ENCODE peak calls at places on chromosomes 12 and 14, in ten cellular contexts. One of them, this sample, is unnamed.

GRCh38 chr12:121795029-121795977 is 1.8 kb upstream of the RHOF start:
- DNase-seq in stimulated activated CD8-positive, alpha-beta memory T cell treated with anti-CD3 and anti-CD28 coated beads, Interleukin-4, amount 100 ng/mL, for 1 hour: peak
- DNase-seq in effector memory CD8-positive, alpha-beta T cell: peak
- DNase-seq in coronary artery: no peak
- DNase-seq in left cardiac atrium: peak
- DNase-seq in ELR: peak
- DNase-seq in Karpas-422: peak
- DNase-seq in hepatic stellate cell: peak
- DNase-seq in GF-D8: peak
- DNase-seq in stromal cell of bone marrow: no peak
- DNase-seq in this sample: peak

GRCh38 chr12:92928431-92928961 is 599 bp downstream of the EEA1 start:
- DNase-seq in stimulated activated CD8-positive, alpha-beta memory T cell treated with anti-CD3 and anti-CD28 coated beads, Interleukin-4, amount 100 ng/mL, for 1 hour: peak
- DNase-seq in effector memory CD8-positive, alpha-beta T cell: peak
- DNase-seq in coronary artery: peak
- DNase-seq in left cardiac atrium: peak
- DNase-seq in ELR: peak
- DNase-seq in Karpas-422: peak
- DNase-seq in hepatic stellate cell: peak
- DNase-seq in GF-D8: no peak
- DNase-seq in stromal cell of bone marrow: no peak
- DNase-seq in this sample: peak

GRCh38 chr12:51323966-51324895 is at the start of gene BIN2:
- DNase-seq in stimulated activated CD8-positive, alpha-beta memory T cell treated with anti-CD3 and anti-CD28 coated beads, Interleukin-4, amount 100 ng/mL, for 1 hour: peak
- DNase-seq in effector memory CD8-positive, alpha-beta T cell: peak
- DNase-seq in coronary artery: no peak
- DNase-seq in left cardiac atrium: peak
- DNase-seq in ELR: no peak
- DNase-seq in Karpas-422: peak
- DNase-seq in hepatic stellate cell: no peak
- DNase-seq in GF-D8: peak
- DNase-seq in stromal cell of bone marrow: no peak
- DNase-seq in this sample: peak

GRCh38 chr12:32039341-32039740 is 67.3 kb upstream of the BICD1 start:
- DNase-seq in stimulated activated CD8-positive, alpha-beta memory T cell treated with anti-CD3 and anti-CD28 coated beads, Interleukin-4, amount 100 ng/mL, for 1 hour: no peak
- DNase-seq in effector memory CD8-positive, alpha-beta T cell: no peak
- DNase-seq in coronary artery: no peak
- DNase-seq in left cardiac atrium: no peak
- DNase-seq in ELR: no peak
- DNase-seq in Karpas-422: no peak
- DNase-seq in hepatic stellate cell: no peak
- DNase-seq in GF-D8: no peak
- DNase-seq in stromal cell of bone marrow: no peak
- DNase-seq in this sample: no peak

GRCh38 chr12:64670856-64671639 is 60.8 kb downstream of the RASSF3 start:
- DNase-seq in stimulated activated CD8-positive, alpha-beta memory T cell treated with anti-CD3 and anti-CD28 coated beads, Interleukin-4, amount 100 ng/mL, for 1 hour: no peak
- DNase-seq in effector memory CD8-positive, alpha-beta T cell: no peak
- DNase-seq in coronary artery: no peak
- DNase-seq in left cardiac atrium: no peak
- DNase-seq in ELR: peak
- DNase-seq in Karpas-422: no peak
- DNase-seq in hepatic stellate cell: no peak
- DNase-seq in GF-D8: peak
- DNase-seq in stromal cell of bone marrow: no peak
- DNase-seq in this sample: peak

GRCh38 chr12:46635818-46636217 is 190.0 kb downstream of the SLC38A4 start:
- DNase-seq in stimulated activated CD8-positive, alpha-beta memory T cell treated with anti-CD3 and anti-CD28 coated beads, Interleukin-4, amount 100 ng/mL, for 1 hour: no peak
- DNase-seq in effector memory CD8-positive, alpha-beta T cell: no peak
- DNase-seq in coronary artery: no peak
- DNase-seq in left cardiac atrium: no peak
- DNase-seq in ELR: no peak
- DNase-seq in Karpas-422: no peak
- DNase-seq in hepatic stellate cell: no peak
- DNase-seq in GF-D8: no peak
- DNase-seq in stromal cell of bone marrow: no peak
- DNase-seq in this sample: no peak

GRCh38 chr12:27733052-27733656 is 22.5 kb downstream of the MRPS35 start:
- DNase-seq in stimulated activated CD8-positive, alpha-beta memory T cell treated with anti-CD3 and anti-CD28 coated beads, Interleukin-4, amount 100 ng/mL, for 1 hour: peak
- DNase-seq in effector memory CD8-positive, alpha-beta T cell: peak
- DNase-seq in coronary artery: no peak
- DNase-seq in left cardiac atrium: no peak
- DNase-seq in ELR: peak
- DNase-seq in Karpas-422: peak
- DNase-seq in hepatic stellate cell: peak
- DNase-seq in GF-D8: no peak
- DNase-seq in stromal cell of bone marrow: peak
- DNase-seq in this sample: peak

GRCh38 chr14:75886661-75887348 is 95.0 kb downstream of the TGFB3 start:
- DNase-seq in stimulated activated CD8-positive, alpha-beta memory T cell treated with anti-CD3 and anti-CD28 coated beads, Interleukin-4, amount 100 ng/mL, for 1 hour: no peak
- DNase-seq in effector memory CD8-positive, alpha-beta T cell: no peak
- DNase-seq in coronary artery: no peak
- DNase-seq in left cardiac atrium: no peak
- DNase-seq in ELR: no peak
- DNase-seq in Karpas-422: no peak
- DNase-seq in hepatic stellate cell: no peak
- DNase-seq in GF-D8: no peak
- DNase-seq in stromal cell of bone marrow: no peak
- DNase-seq in this sample: no peak

GRCh38 chr12:109502332-109502731 is 24.9 kb downstream of the UBE3B start:
- DNase-seq in stimulated activated CD8-positive, alpha-beta memory T cell treated with anti-CD3 and anti-CD28 coated beads, Interleukin-4, amount 100 ng/mL, for 1 hour: no peak
- DNase-seq in effector memory CD8-positive, alpha-beta T cell: no peak
- DNase-seq in coronary artery: no peak
- DNase-seq in left cardiac atrium: no peak
- DNase-seq in ELR: no peak
- DNase-seq in Karpas-422: no peak
- DNase-seq in hepatic stellate cell: no peak
- DNase-seq in GF-D8: no peak
- DNase-seq in stromal cell of bone marrow: no peak
- DNase-seq in this sample: no peak

GRCh38 chr12:6821271-6821673 is 349 bp upstream of the GPR162 start:
- DNase-seq in stimulated activated CD8-positive, alpha-beta memory T cell treated with anti-CD3 and anti-CD28 coated beads, Interleukin-4, amount 100 ng/mL, for 1 hour: no peak
- DNase-seq in effector memory CD8-positive, alpha-beta T cell: no peak
- DNase-seq in coronary artery: no peak
- DNase-seq in left cardiac atrium: peak
- DNase-seq in ELR: peak
- DNase-seq in Karpas-422: no peak
- DNase-seq in hepatic stellate cell: peak
- DNase-seq in GF-D8: peak
- DNase-seq in stromal cell of bone marrow: peak
- DNase-seq in this sample: no peak

GRCh38 chr14:53109028-53109687 is 44.0 kb downstream of the DDHD1 start:
- DNase-seq in stimulated activated CD8-positive, alpha-beta memory T cell treated with anti-CD3 and anti-CD28 coated beads, Interleukin-4, amount 100 ng/mL, for 1 hour: peak
- DNase-seq in effector memory CD8-positive, alpha-beta T cell: peak
- DNase-seq in coronary artery: no peak
- DNase-seq in left cardiac atrium: no peak
- DNase-seq in ELR: no peak
- DNase-seq in Karpas-422: peak
- DNase-seq in hepatic stellate cell: peak
- DNase-seq in GF-D8: peak
- DNase-seq in stromal cell of bone marrow: peak
- DNase-seq in this sample: peak

GRCh38 chr14:94364037-94364436 is 24.4 kb downstream of the SERPINA1 start:
- DNase-seq in stimulated activated CD8-positive, alpha-beta memory T cell treated with anti-CD3 and anti-CD28 coated beads, Interleukin-4, amount 100 ng/mL, for 1 hour: no peak
- DNase-seq in effector memory CD8-positive, alpha-beta T cell: no peak
- DNase-seq in coronary artery: peak
- DNase-seq in left cardiac atrium: no peak
- DNase-seq in ELR: no peak
- DNase-seq in Karpas-422: no peak
- DNase-seq in hepatic stellate cell: no peak
- DNase-seq in GF-D8: no peak
- DNase-seq in stromal cell of bone marrow: no peak
- DNase-seq in this sample: no peak

GRCh38 chr12:45469902-45470301 is 254.0 kb downstream of the ANO6 start:
- DNase-seq in stimulated activated CD8-positive, alpha-beta memory T cell treated with anti-CD3 and anti-CD28 coated beads, Interleukin-4, amount 100 ng/mL, for 1 hour: no peak
- DNase-seq in effector memory CD8-positive, alpha-beta T cell: peak
- DNase-seq in coronary artery: no peak
- DNase-seq in left cardiac atrium: no peak
- DNase-seq in ELR: no peak
- DNase-seq in Karpas-422: no peak
- DNase-seq in hepatic stellate cell: no peak
- DNase-seq in GF-D8: no peak
- DNase-seq in stromal cell of bone marrow: no peak
- DNase-seq in this sample: no peak

GRCh38 chr14:25411933-25412757 is 362.2 kb upstream of the STXBP6 start:
- DNase-seq in stimulated activated CD8-positive, alpha-beta memory T cell treated with anti-CD3 and anti-CD28 coated beads, Interleukin-4, amount 100 ng/mL, for 1 hour: no peak
- DNase-seq in effector memory CD8-positive, alpha-beta T cell: no peak
- DNase-seq in coronary artery: no peak
- DNase-seq in left cardiac atrium: no peak
- DNase-seq in ELR: peak
- DNase-seq in Karpas-422: peak
- DNase-seq in hepatic stellate cell: no peak
- DNase-seq in GF-D8: no peak
- DNase-seq in stromal cell of bone marrow: no peak
- DNase-seq in this sample: no peak

This sample was measured in activated T-cell treated with anti-CD3 and anti-CD28 coated beads, Interleukin-2, amount 50 U/mL, for 72 hours.